ENCODE peak calls at places on chromosomes 12 and 14, in six cellular contexts. One of them, this sample, is unnamed.

GRCh38 chr12:7221486-7221885 is 32.0 kb downstream of the PEX5 start:
- DNase-seq in AG04450: no peak
- DNase-seq in sigmoid colon: no peak
- DNase-seq in ovary: no peak
- DNase-seq in A549: no peak
- DNase-seq in mesendoderm: no peak
- DNase-seq in this sample: no peak

GRCh38 chr12:74980510-74980909 is 229.1 kb downstream of the KCNC2 start:
- DNase-seq in sigmoid colon: no peak
- DNase-seq in A549: no peak
- DNase-seq in mesendoderm: no peak
- DNase-seq in AG04450: no peak
- DNase-seq in ovary: no peak
- DNase-seq in this sample: no peak

GRCh38 chr14:81453166-81453766 is 53.1 kb upstream of the STON2 start:
- DNase-seq in A549: peak
- DNase-seq in AG04450: no peak
- DNase-seq in sigmoid colon: peak
- DNase-seq in mesendoderm: peak
- DNase-seq in ovary: peak
- DNase-seq in this sample: peak

GRCh38 chr12:58915634-58916033 is 4.7 kb downstream of the LRIG3 start:
- DNase-seq in sigmoid colon: peak
- DNase-seq in ovary: peak
- DNase-seq in mesendoderm: no peak
- DNase-seq in AG04450: no peak
- DNase-seq in A549: no peak
- DNase-seq in this sample: peak

GRCh38 chr14:104953896-104954656 is 24.1 kb downstream of the AHNAK2 start:
- DNase-seq in A549: no peak
- DNase-seq in mesendoderm: no peak
- DNase-seq in AG04450: no peak
- DNase-seq in sigmoid colon: no peak
- DNase-seq in ovary: no peak
- DNase-seq in this sample: no peak

GRCh38 chr12:1691123-1692007 is 495 bp downstream of the ADIPOR2 start:
- DNase-seq in mesendoderm: peak
- DNase-seq in A549: peak
- DNase-seq in AG04450: no peak
- DNase-seq in sigmoid colon: peak
- DNase-seq in ovary: peak
- DNase-seq in this sample: peak

GRCh38 chr12:111024205-111024794 is 103.9 kb upstream of the MYL2 start:
- DNase-seq in AG04450: no peak
- DNase-seq in mesendoderm: peak
- DNase-seq in sigmoid colon: peak
- DNase-seq in ovary: no peak
- DNase-seq in A549: peak
- DNase-seq in this sample: peak

GRCh38 chr12:6641131-6641530 is 5.4 kb upstream of the LPAR5 start:
- DNase-seq in AG04450: no peak
- DNase-seq in sigmoid colon: no peak
- DNase-seq in mesendoderm: no peak
- DNase-seq in ovary: no peak
- DNase-seq in A549: no peak
- DNase-seq in this sample: no peak

GRCh38 chr12:109154485-109155438 is 38.4 kb downstream of the ACACB start:
- DNase-seq in ovary: peak
- DNase-seq in mesendoderm: peak
- DNase-seq in A549: peak
- DNase-seq in AG04450: peak
- DNase-seq in sigmoid colon: peak
- DNase-seq in this sample: peak

GRCh38 chr14:64364907-64365306 is 23.2 kb upstream of the MTHFD1 start:
- DNase-seq in mesendoderm: peak
- DNase-seq in A549: no peak
- DNase-seq in ovary: no peak
- DNase-seq in AG04450: no peak
- DNase-seq in sigmoid colon: no peak
- DNase-seq in this sample: no peak

DNA sequence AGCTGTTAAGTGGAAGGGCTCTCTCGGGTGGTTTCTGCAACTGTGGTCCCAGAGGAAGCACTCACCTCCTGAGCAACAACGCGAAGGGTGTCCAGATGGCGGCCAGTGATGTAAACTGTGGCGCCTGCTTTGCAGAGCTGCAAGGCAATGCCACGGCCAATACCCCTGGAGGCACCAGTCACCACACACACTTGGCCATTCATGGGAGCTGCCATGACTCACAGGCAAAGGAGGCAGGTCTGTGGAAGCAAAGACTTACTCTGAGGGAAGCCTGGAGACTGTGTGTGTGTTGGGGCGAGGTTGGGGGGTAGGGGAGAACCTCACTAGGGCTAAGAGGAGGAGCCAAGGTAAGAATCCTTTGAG is 707 bp downstream of the DHRS1 start:
- DNase-seq in mesendoderm: peak
- DNase-seq in AG04450: peak
- DNase-seq in A549: peak
- DNase-seq in sigmoid colon: no peak
- DNase-seq in ovary: no peak
- DNase-seq in this sample: peak
- H3K4me3 ChIP-seq in mesendoderm: peak
- H3K4me3 ChIP-seq in AG04450: peak
- H3K4me3 ChIP-seq in A549: peak
- H3K4me3 ChIP-seq in sigmoid colon: peak
- H3K4me3 ChIP-seq in ovary: peak
- H3K4me3 ChIP-seq in this sample: peak

DNA sequence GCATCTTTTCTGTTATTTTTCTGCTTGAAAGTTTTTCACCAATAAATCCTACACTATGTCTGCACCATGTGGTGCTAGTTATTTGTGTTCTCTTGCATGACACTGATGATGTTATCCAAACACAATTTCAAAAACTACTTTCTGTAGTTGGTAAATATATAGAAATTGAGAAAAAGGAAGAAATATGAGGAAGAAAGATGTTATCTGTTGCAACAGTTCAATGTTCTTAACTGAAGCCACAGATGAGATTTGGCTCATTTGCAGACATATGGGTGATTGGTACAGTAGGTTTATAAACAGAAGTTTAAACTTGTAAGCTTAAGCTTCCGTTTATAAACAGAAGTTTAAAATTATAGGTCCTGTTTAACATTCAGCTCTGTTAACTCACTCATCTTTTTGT is at the start of gene CLEC12A:
- DNase-seq in A549: no peak
- DNase-seq in mesendoderm: no peak
- DNase-seq in sigmoid colon: no peak
- DNase-seq in ovary: no peak
- DNase-seq in AG04450: no peak
- DNase-seq in this sample: no peak
- H3K27ac ChIP-seq in A549: no peak
- H3K27ac ChIP-seq in mesendoderm: no peak
- H3K27ac ChIP-seq in sigmoid colon: no peak
- H3K27ac ChIP-seq in ovary: no peak
- H3K27ac ChIP-seq in AG04450: no peak
- H3K27ac ChIP-seq in this sample: no peak

GRCh38 chr12:25376985-25377384 is 126.3 kb upstream of the KRAS start:
- DNase-seq in mesendoderm: no peak
- DNase-seq in A549: no peak
- DNase-seq in AG04450: no peak
- DNase-seq in sigmoid colon: no peak
- DNase-seq in ovary: no peak
- DNase-seq in this sample: no peak
- H3K4me3 ChIP-seq in mesendoderm: no peak
- H3K4me3 ChIP-seq in A549: no peak
- H3K4me3 ChIP-seq in AG04450: no peak
- H3K4me3 ChIP-seq in sigmoid colon: no peak
- H3K4me3 ChIP-seq in ovary: no peak
- H3K4me3 ChIP-seq in this sample: no peak

DNA sequence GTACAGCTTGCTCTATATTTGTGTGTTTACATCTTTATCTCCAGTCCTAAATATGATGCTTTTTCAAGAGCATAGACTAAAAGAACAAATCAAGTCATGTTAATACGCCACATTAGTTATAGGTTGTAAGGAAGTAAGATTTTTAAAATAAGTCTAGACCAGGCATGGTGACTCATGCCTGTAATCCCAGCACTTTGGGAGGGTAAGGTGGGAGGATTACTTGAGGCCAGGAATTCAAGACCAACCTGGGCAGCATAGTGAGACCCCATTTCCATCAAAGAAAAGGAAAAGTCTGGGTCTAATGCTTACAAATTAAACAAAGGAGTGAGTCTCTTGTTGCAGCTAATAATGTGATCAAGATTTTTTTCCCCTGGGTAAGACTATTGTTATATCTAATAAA is 118.9 kb downstream of the GPR135 start:
- DNase-seq in mesendoderm: no peak
- DNase-seq in ovary: no peak
- DNase-seq in A549: no peak
- DNase-seq in sigmoid colon: no peak
- DNase-seq in AG04450: no peak
- DNase-seq in this sample: no peak
- H3K27ac ChIP-seq in mesendoderm: no peak
- H3K27ac ChIP-seq in ovary: no peak
- H3K27ac ChIP-seq in A549: no peak
- H3K27ac ChIP-seq in sigmoid colon: peak
- H3K27ac ChIP-seq in AG04450: no peak
- H3K27ac ChIP-seq in this sample: no peak

GRCh38 chr14:79342942-79343341 is 868.4 kb downstream of the DIO2 start:
- DNase-seq in AG04450: no peak
- DNase-seq in A549: no peak
- DNase-seq in mesendoderm: peak
- DNase-seq in ovary: no peak
- DNase-seq in sigmoid colon: no peak
- DNase-seq in this sample: no peak
- H3K4me3 ChIP-seq in AG04450: no peak
- H3K4me3 ChIP-seq in A549: no peak
- H3K4me3 ChIP-seq in mesendoderm: no peak
- H3K4me3 ChIP-seq in ovary: no peak
- H3K4me3 ChIP-seq in sigmoid colon: no peak
- H3K4me3 ChIP-seq in this sample: no peak

This sample was measured in small intestine.